ENCODE peak calls at places on chromosomes 5 and 9, in nine cellular contexts. N is activated T-helper 1 cell treated with anti-CD3 and anti-CD28 coated beads, Interleukin-12 subunit alpha, Interleukin-12 subunit beta, Interleukin-2, Interleukin-4 antibody, amounts not matched to agents 30 ng/mL and 10 ng/mL and 1 ng/mL, durations not matched to agents 14 hours and 24 hours and 36 hours; F is hypothalamus; J is GM03348; C is Daoy; X is right atrium auricular region; U is SK-N-SH; I is activated CD8-positive, alpha-beta memory T cell treated with anti-CD3 and anti-CD28 coated beads for 24 hours; V is ELR. P is an unnamed sample.

GRCh38 chr9:72386186-72386585 is 21.2 kb upstream of the ZFAND5 start:
- DNase-seq in N (no peak), F (no peak), J (no peak), C (no peak), X (no peak), U (no peak), I (no peak), V (no peak), P (no peak)

GRCh38 chr5:10891193-10891592 is 130.2 kb upstream of the DAP start:
- DNase-seq in N (no peak), F (no peak), J (no peak), C (no peak), X (no peak), U (no peak), I (no peak), V (peak), P (no peak)

GRCh38 chr9:91659529-91660294 is 236.1 kb upstream of the NFIL3 start:
- DNase-seq in N (no peak), F (no peak), J (peak), C (peak), X (peak), U (peak), I (no peak), V (peak), P (peak)

GRCh38 chr9:33135086-33135958 is 31.8 kb downstream of the B4GALT1 start:
- DNase-seq in N (no peak), F (no peak), J (no peak), C (no peak), X (no peak), U (no peak), I (no peak), V (no peak), P (no peak)

GRCh38 chr9:94870465-94870792 is 143.9 kb downstream of the AOPEP start:
- DNase-seq in N (no peak), F (no peak), J (no peak), C (peak), X (no peak), U (no peak), I (no peak), V (no peak), P (no peak)

GRCh38 chr5:131110256-131110594 is 54.8 kb downstream of the HINT1 start:
- DNase-seq in N (no peak), F (no peak), J (no peak), C (no peak), X (no peak), U (no peak), I (no peak), V (no peak), P (no peak)

GRCh38 chr9:79431019-79431679 is 140.6 kb upstream of the TLE4 start:
- DNase-seq in N (no peak), F (no peak), J (no peak), C (no peak), X (no peak), U (no peak), I (no peak), V (peak), P (no peak)

GRCh38 chr5:14168139-14168792 is 25.1 kb downstream of the TRIO start:
- DNase-seq in N (no peak), F (no peak), J (no peak), C (no peak), X (no peak), U (no peak), I (no peak), V (peak), P (no peak)

GRCh38 chr5:56607551-56607950 is 207.8 kb upstream of the MAP3K1 start:
- DNase-seq in N (no peak), F (no peak), J (no peak), C (peak), X (no peak), U (no peak), I (no peak), V (peak), P (no peak)

GRCh38 chr9:108631890-108632289 is 223.9 kb downstream of the ACTL7B start:
- DNase-seq in N (no peak), F (no peak), J (no peak), C (no peak), X (no peak), U (no peak), I (no peak), V (no peak), P (no peak)

GRCh38 chr9:34493972-34494535 is 28.7 kb downstream of the ENHO start:
- DNase-seq in N (peak), F (no peak), J (peak), C (peak), X (no peak), U (no peak), I (no peak), V (peak), P (no peak)

GRCh38 chr5:151671979-151672378 is 14.7 kb downstream of the SPARC start:
- DNase-seq in N (no peak), F (no peak), J (peak), C (no peak), X (peak), U (no peak), I (no peak), V (peak), P (no peak)

GRCh38 chr5:139975306-139975705 is 67.8 kb downstream of the NRG2 start:
- DNase-seq in N (no peak), F (no peak), J (no peak), C (no peak), X (no peak), U (no peak), I (no peak), V (no peak), P (peak)

GRCh38 chr5:131538177-131538593 is 96.8 kb downstream of the RAPGEF6 start:
- DNase-seq in N (no peak), F (no peak), J (no peak), C (peak), X (no peak), U (no peak), I (no peak), V (peak), P (no peak)

GRCh38 chr9:121819511-121820231 is 168.2 kb downstream of the DAB2IP start:
- DNase-seq in N (no peak), F (no peak), J (peak), C (peak), X (no peak), U (peak), I (no peak), V (peak), P (peak)

GRCh38 chr5:2797981-2798380 is 46.5 kb upstream of the IRX2 start:
- DNase-seq in N (no peak), F (no peak), J (no peak), C (peak), X (no peak), U (no peak), I (no peak), V (peak), P (no peak)

P was measured in SK-N-DZ.